ENCODE peak calls at places on chromosomes 12 and 14, in six cellular contexts. W is GM13976, V is ovary, Z is pancreas, H is bronchial epithelial cell, R is suprapubic skin. C is an unnamed sample.
A peak's percentile ranks its signal among the peaks of the same experiment; 100 is the strongest.

GRCh38 chr14:96129128-96129736 is 75.4 kb upstream of the BDKRB2 start:
- DNase-seq in V (no peak), W (no peak), Z (no peak), R (no peak), H (no peak), C (no peak)

GRCh38 chr12:124480469-124481256 is 86.7 kb downstream of the NCOR2 start:
- DNase-seq in V (peak; percentile 87), Z (peak; percentile 54), R (no peak), W (peak; percentile 89), H (no peak), C (peak; percentile 61)

GRCh38 chr12:108430245-108430644 is 84.8 kb upstream of the FICD start:
- DNase-seq in H (no peak), V (no peak), R (no peak), Z (no peak), W (no peak), C (no peak)

GRCh38 chr12:112317481-112317880 is 64.8 kb downstream of the HECTD4 start:
- DNase-seq in R (no peak), W (no peak), H (no peak), V (no peak), Z (no peak), C (no peak)

GRCh38 chr12:53180270-53180930 is at the start of the genes CSAD and ZNF740:
- DNase-seq in Z (peak; percentile 97), R (peak; percentile 98), W (peak; percentile 99), H (peak; percentile 93), V (peak; percentile 98), C (peak; percentile 99)

GRCh38 chr12:57632369-57632897 is 568 bp downstream of the B4GALNT1 start:
- DNase-seq in H (no peak), V (no peak), W (peak; percentile 52), Z (peak; percentile 25), R (peak; percentile 60), C (no peak)

GRCh38 chr14:97217094-97217885 is 420.1 kb downstream of the VRK1 start:
- DNase-seq in W (no peak), R (no peak), V (no peak), Z (no peak), H (no peak), C (no peak)

GRCh38 chr14:67653651-67654280 is 20.7 kb downstream of the VTI1B start:
- DNase-seq in H (no peak), Z (no peak), R (no peak), W (no peak), V (no peak), C (no peak)

GRCh38 chr12:2893007-2893406 is 2.3 kb downstream of the TULP3 start:
- DNase-seq in W (no peak), R (no peak), Z (no peak), H (peak; percentile 32), V (peak; percentile 38), C (peak; percentile 29)

GRCh38 chr14:99224116-99224910 is 47.7 kb downstream of the BCL11B start:
- DNase-seq in R (no peak), Z (no peak), H (no peak), W (no peak), V (no peak), C (no peak)

GRCh38 chr12:24378548-24379011 is 429.1 kb upstream of the SOX5 start:
- DNase-seq in W (no peak), Z (no peak), V (no peak), R (no peak), H (no peak), C (no peak)

GRCh38 chr14:68659021-68659931 is 133.6 kb downstream of the ZFP36L1 start:
- DNase-seq in H (no peak), Z (peak; percentile 7), W (no peak), R (no peak), V (peak; percentile 72), C (no peak)

GRCh38 chr12:14846878-14847580 is 3.7 kb upstream of the ART4 start:
- DNase-seq in R (no peak), V (no peak), H (no peak), Z (no peak), W (no peak), C (no peak)

GRCh38 chr12:127336416-127336815 is 930.6 kb upstream of the TMEM132C start:
- DNase-seq in V (no peak), Z (no peak), R (no peak), H (peak; percentile 82), W (no peak), C (no peak)

GRCh38 chr14:23237772-23238594 is at the start of gene RNF212B:
- DNase-seq in H (peak; percentile 71), R (peak; percentile 92), Z (peak; percentile 97), V (peak; percentile 93), W (peak; percentile 87), C (peak; percentile 91)
- TF ChIP-seq CTCF in H (no peak), R (no peak), Z (no peak), V (no peak), W (no peak), C (no peak)

GRCh38 chr14:71208702-71209357 is 301.6 kb downstream of the PCNX1 start:
- DNase-seq in V (no peak), W (no peak), Z (no peak), H (no peak), R (no peak), C (no peak)
- TF ChIP-seq CTCF in V (no peak), W (no peak), Z (no peak), H (peak; percentile 1), R (no peak), C (no peak)

GRCh38 chr14:56244138-56244789 is 126.1 kb downstream of the PELI2 start:
- DNase-seq in Z (no peak), V (no peak), R (no peak), W (no peak), H (peak; percentile 65), C (no peak)

GRCh38 chr14:56243110-56243509 is 124.9 kb downstream of the PELI2 start:
- DNase-seq in H (no peak), W (no peak), V (no peak), Z (no peak), R (no peak), C (no peak)

GRCh38 chr14:56248442-56248841 is 130.2 kb downstream of the PELI2 start:
- DNase-seq in V (no peak), W (no peak), Z (no peak), R (no peak), H (no peak), C (no peak)

DNA sequence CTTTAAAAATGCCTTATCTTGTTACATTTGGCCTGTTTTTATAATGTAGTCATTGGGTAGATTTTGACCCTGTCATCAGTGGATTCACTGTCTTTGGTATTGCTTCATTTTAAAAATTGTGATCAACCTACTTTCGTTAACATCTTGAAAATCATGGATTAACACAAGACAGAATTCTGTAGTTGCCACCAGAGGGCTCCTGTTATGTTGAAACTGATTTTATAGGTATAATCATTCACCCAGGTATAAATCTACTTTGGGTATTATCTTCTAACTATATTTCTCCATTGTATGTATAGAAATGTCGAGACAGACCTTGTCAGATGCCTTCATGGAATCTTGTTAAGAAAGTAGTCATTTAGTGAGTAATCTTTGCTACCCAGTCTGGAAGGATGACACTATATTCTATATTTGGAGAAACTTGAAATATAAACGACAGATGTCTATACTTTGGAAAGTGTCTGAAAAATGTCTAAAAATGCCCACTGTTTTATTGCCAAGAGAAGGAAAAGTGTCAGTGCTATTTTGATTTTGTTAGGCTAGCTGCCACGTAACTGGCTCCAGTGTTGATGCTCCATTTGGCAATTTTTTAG is 129.4 kb downstream of the PELI2 start:
- DNase-seq in R (no peak), H (peak; percentile 35), W (no peak), Z (no peak), V (no peak), C (no peak)
- TF ChIP-seq CTCF in R (no peak), H (peak; percentile 20), W (no peak), Z (no peak), V (no peak), C (peak; percentile 10)

GRCh38 chr12:12606793-12607589 is 4.7 kb upstream of the CREBL2 start:
- DNase-seq in R (no peak), V (no peak), W (peak; percentile 60), Z (no peak), H (peak; percentile 85), C (no peak)

GRCh38 chr12:12609692-12610091 is 2.0 kb upstream of the CREBL2 start:
- DNase-seq in V (no peak), H (no peak), R (no peak), W (no peak), Z (no peak), C (no peak)

GRCh38 chr12:12610711-12611110 is 965 bp upstream of the CREBL2 start:
- DNase-seq in V (no peak), Z (no peak), R (no peak), H (no peak), W (no peak), C (no peak)

GRCh38 chr12:12611512-12612306 is at the start of gene CREBL2:
- DNase-seq in V (peak; percentile 95), H (peak; percentile 89), R (peak; percentile 95), Z (peak; percentile 96), W (peak; percentile 90), C (peak; percentile 98)

GRCh38 chr12:12608557-12608957 is 3.1 kb upstream of the CREBL2 start:
- DNase-seq in H (no peak), V (no peak), Z (no peak), R (no peak), W (peak; percentile 63), C (no peak)
- TF ChIP-seq CTCF in H (peak; percentile 9), V (no peak), Z (no peak), R (no peak), W (peak; percentile 60), C (no peak)

GRCh38 chr12:48105867-48106563 is at the start of gene SENP1:
- DNase-seq in Z (peak; percentile 90), R (peak; percentile 93), H (peak; percentile 47), V (peak; percentile 87), W (peak; percentile 87), C (peak; percentile 92)
- TF ChIP-seq CTCF in Z (peak; percentile 13), R (peak; percentile 23), H (peak; percentile 17), V (peak; percentile 48), W (no peak), C (no peak)

GRCh38 chr12:51970904-51971646 is 19.6 kb downstream of the ACVR1B start:
- DNase-seq in Z (no peak), V (no peak), R (peak; percentile 34), H (peak; percentile 88), W (peak; percentile 67), C (no peak)
- TF ChIP-seq CTCF in Z (peak; percentile 18), V (no peak), R (peak; percentile 52), H (peak; percentile 69), W (peak; percentile 56), C (peak; percentile 19)

GRCh38 chr12:27219693-27220056 is 24.4 kb upstream of the STK38L start:
- DNase-seq in H (no peak), R (no peak), Z (no peak), V (no peak), W (no peak), C (no peak)

GRCh38 chr12:27220057-27220987 is 23.8 kb upstream of the STK38L start:
- DNase-seq in H (peak; percentile 73), R (no peak), Z (no peak), V (no peak), W (peak; percentile 40), C (no peak)

GRCh38 chr12:27220988-27221345 is 23.1 kb upstream of the STK38L start:
- DNase-seq in V (no peak), Z (no peak), H (no peak), W (no peak), R (no peak), C (no peak)

GRCh38 chr12:27217590-27217989 is 26.5 kb upstream of the STK38L start:
- DNase-seq in W (no peak), H (no peak), R (no peak), V (no peak), Z (no peak), C (no peak)

GRCh38 chr12:27221625-27222387 is 22.3 kb upstream of the STK38L start:
- DNase-seq in R (no peak), Z (no peak), H (no peak), W (peak; percentile 45), V (no peak), C (no peak)
- TF ChIP-seq CTCF in R (no peak), Z (no peak), H (no peak), W (no peak), V (no peak), C (no peak)